ENCODE peak calls at places on chromosome 6, in nine cellular contexts. One of them, this sample, is unnamed.

GRCh38 chr6:167872538-167873210 is 46.0 kb downstream of the AFDN start:
- DNase-seq in IMR-90: peak
- DNase-seq in transverse colon: no peak
- DNase-seq in mammary epithelial cell: no peak
- DNase-seq in effector memory CD4-positive, alpha-beta T cell: no peak
- DNase-seq in heart right ventricle: no peak
- DNase-seq in AG04450: no peak
- DNase-seq in cardiac muscle cell: no peak
- DNase-seq in uterus: no peak
- DNase-seq in this sample: no peak

GRCh38 chr6:79267128-79267527 is 32.6 kb upstream of the HMGN3 start:
- DNase-seq in IMR-90: no peak
- DNase-seq in transverse colon: no peak
- DNase-seq in mammary epithelial cell: no peak
- DNase-seq in effector memory CD4-positive, alpha-beta T cell: no peak
- DNase-seq in heart right ventricle: no peak
- DNase-seq in AG04450: no peak
- DNase-seq in cardiac muscle cell: no peak
- DNase-seq in uterus: no peak
- DNase-seq in this sample: no peak

GRCh38 chr6:116206231-116206903 is 47.5 kb downstream of the TSPYL4 start:
- DNase-seq in IMR-90: no peak
- DNase-seq in transverse colon: no peak
- DNase-seq in mammary epithelial cell: peak
- DNase-seq in effector memory CD4-positive, alpha-beta T cell: no peak
- DNase-seq in heart right ventricle: no peak
- DNase-seq in AG04450: no peak
- DNase-seq in cardiac muscle cell: no peak
- DNase-seq in uterus: no peak
- DNase-seq in this sample: no peak

GRCh38 chr6:119454694-119455093 is 105.1 kb upstream of the MAN1A1 start:
- DNase-seq in IMR-90: no peak
- DNase-seq in transverse colon: no peak
- DNase-seq in mammary epithelial cell: no peak
- DNase-seq in effector memory CD4-positive, alpha-beta T cell: no peak
- DNase-seq in heart right ventricle: no peak
- DNase-seq in AG04450: no peak
- DNase-seq in cardiac muscle cell: no peak
- DNase-seq in uterus: no peak
- DNase-seq in this sample: no peak

GRCh38 chr6:133097208-133097607 is 143.9 kb upstream of the EYA4 start:
- DNase-seq in IMR-90: no peak
- DNase-seq in transverse colon: no peak
- DNase-seq in mammary epithelial cell: peak
- DNase-seq in effector memory CD4-positive, alpha-beta T cell: no peak
- DNase-seq in heart right ventricle: no peak
- DNase-seq in AG04450: no peak
- DNase-seq in cardiac muscle cell: no peak
- DNase-seq in uterus: no peak
- DNase-seq in this sample: no peak

GRCh38 chr6:34132486-34133185 is 13.3 kb downstream of the GRM4 start:
- DNase-seq in IMR-90: peak
- DNase-seq in transverse colon: no peak
- DNase-seq in mammary epithelial cell: peak
- DNase-seq in effector memory CD4-positive, alpha-beta T cell: no peak
- DNase-seq in heart right ventricle: no peak
- DNase-seq in AG04450: no peak
- DNase-seq in cardiac muscle cell: peak
- DNase-seq in uterus: no peak
- DNase-seq in this sample: peak

GRCh38 chr6:16450821-16451220 is 212.4 kb downstream of the GMPR start:
- DNase-seq in IMR-90: peak
- DNase-seq in transverse colon: no peak
- DNase-seq in mammary epithelial cell: no peak
- DNase-seq in effector memory CD4-positive, alpha-beta T cell: no peak
- DNase-seq in heart right ventricle: no peak
- DNase-seq in AG04450: peak
- DNase-seq in cardiac muscle cell: no peak
- DNase-seq in uterus: no peak
- DNase-seq in this sample: no peak

GRCh38 chr6:139882234-139882633 is 507.8 kb upstream of the CITED2 start:
- DNase-seq in IMR-90: peak
- DNase-seq in transverse colon: no peak
- DNase-seq in mammary epithelial cell: no peak
- DNase-seq in effector memory CD4-positive, alpha-beta T cell: no peak
- DNase-seq in heart right ventricle: no peak
- DNase-seq in AG04450: no peak
- DNase-seq in cardiac muscle cell: no peak
- DNase-seq in uterus: no peak
- DNase-seq in this sample: no peak

DNA sequence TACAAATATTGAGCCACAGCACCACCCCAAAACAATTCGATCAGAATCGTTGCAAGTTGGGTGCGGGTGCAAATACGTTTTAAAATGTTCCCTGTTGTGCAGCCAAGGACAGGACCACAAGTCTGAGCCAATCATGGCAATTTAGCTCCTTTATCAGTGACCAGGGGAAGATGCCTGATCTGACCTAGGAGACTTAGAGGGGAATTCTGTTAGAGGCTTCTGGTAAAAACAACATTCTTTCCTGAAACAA is 25.6 kb downstream of the LOC128125822 start:
- DNase-seq in IMR-90: no peak
- DNase-seq in transverse colon: peak
- DNase-seq in mammary epithelial cell: no peak
- DNase-seq in effector memory CD4-positive, alpha-beta T cell: no peak
- DNase-seq in heart right ventricle: no peak
- DNase-seq in AG04450: no peak
- DNase-seq in cardiac muscle cell: no peak
- DNase-seq in uterus: no peak
- DNase-seq in this sample: no peak
- H3K4me3 ChIP-seq in IMR-90: peak
- H3K4me3 ChIP-seq in transverse colon: no peak
- H3K4me3 ChIP-seq in mammary epithelial cell: peak
- H3K4me3 ChIP-seq in effector memory CD4-positive, alpha-beta T cell: peak
- H3K4me3 ChIP-seq in heart right ventricle: peak
- H3K4me3 ChIP-seq in AG04450: peak
- H3K4me3 ChIP-seq in cardiac muscle cell: peak
- H3K4me3 ChIP-seq in uterus: peak
- H3K4me3 ChIP-seq in this sample: peak

GRCh38 chr6:42899871-42900270 is 16.0 kb upstream of the PTCRA start:
- DNase-seq in IMR-90: no peak
- DNase-seq in transverse colon: no peak
- DNase-seq in mammary epithelial cell: no peak
- DNase-seq in effector memory CD4-positive, alpha-beta T cell: no peak
- DNase-seq in heart right ventricle: no peak
- DNase-seq in AG04450: no peak
- DNase-seq in cardiac muscle cell: no peak
- DNase-seq in uterus: no peak
- DNase-seq in this sample: no peak

GRCh38 chr6:42898891-42899361 is 16.9 kb upstream of the PTCRA start:
- DNase-seq in IMR-90: peak
- DNase-seq in transverse colon: peak
- DNase-seq in mammary epithelial cell: peak
- DNase-seq in effector memory CD4-positive, alpha-beta T cell: peak
- DNase-seq in heart right ventricle: no peak
- DNase-seq in AG04450: no peak
- DNase-seq in cardiac muscle cell: peak
- DNase-seq in uterus: peak
- DNase-seq in this sample: peak

GRCh38 chr6:42901538-42901957 is 14.3 kb upstream of the PTCRA start:
- DNase-seq in IMR-90: peak
- DNase-seq in transverse colon: peak
- DNase-seq in mammary epithelial cell: peak
- DNase-seq in effector memory CD4-positive, alpha-beta T cell: peak
- DNase-seq in heart right ventricle: peak
- DNase-seq in AG04450: peak
- DNase-seq in cardiac muscle cell: peak
- DNase-seq in uterus: peak
- DNase-seq in this sample: peak

GRCh38 chr6:42891199-42891722 is 11.8 kb downstream of the RPL7L1 start:
- DNase-seq in IMR-90: no peak
- DNase-seq in transverse colon: no peak
- DNase-seq in mammary epithelial cell: no peak
- DNase-seq in effector memory CD4-positive, alpha-beta T cell: no peak
- DNase-seq in heart right ventricle: no peak
- DNase-seq in AG04450: no peak
- DNase-seq in cardiac muscle cell: no peak
- DNase-seq in uterus: no peak
- DNase-seq in this sample: no peak

DNA sequence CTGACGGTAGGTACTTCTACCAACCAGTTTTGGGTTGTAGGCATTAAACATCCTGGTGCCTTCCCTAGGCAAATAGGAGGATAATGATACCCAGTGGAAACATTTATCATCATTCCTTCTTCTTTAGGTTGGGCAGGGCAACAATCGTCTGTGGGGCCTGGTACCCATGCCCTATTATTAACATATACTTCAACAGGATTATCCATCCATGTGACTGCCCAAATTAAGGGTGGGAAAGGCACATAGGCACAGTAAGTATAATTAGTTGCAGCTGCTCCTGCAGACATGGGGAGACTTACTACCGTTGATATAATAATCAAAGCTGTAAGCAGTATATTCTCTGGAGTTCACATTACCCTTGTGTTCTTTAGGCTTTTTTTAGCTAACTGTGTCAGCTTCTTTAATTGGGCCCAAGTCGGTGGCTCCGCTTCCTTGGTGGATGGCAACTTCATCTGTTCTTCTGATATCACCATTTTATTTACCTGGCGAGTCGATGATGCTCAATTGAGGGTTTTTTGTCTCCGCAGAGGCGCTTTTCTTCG is 16.8 kb downstream of the RPL7L1 start:
- DNase-seq in IMR-90: no peak
- DNase-seq in transverse colon: no peak
- DNase-seq in mammary epithelial cell: no peak
- DNase-seq in effector memory CD4-positive, alpha-beta T cell: no peak
- DNase-seq in heart right ventricle: no peak
- DNase-seq in AG04450: no peak
- DNase-seq in cardiac muscle cell: no peak
- DNase-seq in uterus: no peak
- DNase-seq in this sample: no peak
- H3K27ac ChIP-seq in IMR-90: no peak
- H3K27ac ChIP-seq in transverse colon: no peak
- H3K27ac ChIP-seq in mammary epithelial cell: no peak
- H3K27ac ChIP-seq in effector memory CD4-positive, alpha-beta T cell: no peak
- H3K27ac ChIP-seq in heart right ventricle: no peak
- H3K27ac ChIP-seq in AG04450: no peak
- H3K27ac ChIP-seq in cardiac muscle cell: no peak
- H3K27ac ChIP-seq in uterus: no peak
- H3K27ac ChIP-seq in this sample: no peak

GRCh38 chr6:162543221-162543620 is 184.3 kb downstream of the PRKN start:
- DNase-seq in IMR-90: no peak
- DNase-seq in transverse colon: no peak
- DNase-seq in mammary epithelial cell: no peak
- DNase-seq in effector memory CD4-positive, alpha-beta T cell: no peak
- DNase-seq in heart right ventricle: no peak
- DNase-seq in AG04450: no peak
- DNase-seq in cardiac muscle cell: no peak
- DNase-seq in uterus: no peak
- DNase-seq in this sample: no peak
- H3K4me3 ChIP-seq in IMR-90: no peak
- H3K4me3 ChIP-seq in transverse colon: no peak
- H3K4me3 ChIP-seq in mammary epithelial cell: no peak
- H3K4me3 ChIP-seq in effector memory CD4-positive, alpha-beta T cell: no peak
- H3K4me3 ChIP-seq in heart right ventricle: no peak
- H3K4me3 ChIP-seq in AG04450: no peak
- H3K4me3 ChIP-seq in cardiac muscle cell: no peak
- H3K4me3 ChIP-seq in uterus: no peak
- H3K4me3 ChIP-seq in this sample: no peak

DNA sequence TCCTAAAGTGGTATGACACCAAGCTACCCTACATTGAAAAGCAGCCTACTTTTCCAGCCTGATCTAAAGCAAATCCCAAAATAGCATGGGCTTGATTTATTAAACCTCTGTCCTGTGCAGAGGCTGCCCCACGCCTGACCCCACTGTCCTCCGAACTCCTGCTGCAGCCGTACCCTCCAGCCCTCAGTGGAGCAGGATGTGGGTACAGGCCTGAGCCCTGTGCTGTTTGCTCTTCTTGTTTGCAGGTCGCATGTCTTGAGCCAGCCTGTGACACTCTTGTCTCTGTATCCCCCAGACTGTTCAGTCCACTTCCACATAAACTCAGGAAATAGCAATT is 61.2 kb downstream of the RPP40 start:
- DNase-seq in IMR-90: no peak
- DNase-seq in transverse colon: no peak
- DNase-seq in mammary epithelial cell: no peak
- DNase-seq in effector memory CD4-positive, alpha-beta T cell: no peak
- DNase-seq in heart right ventricle: no peak
- DNase-seq in AG04450: peak
- DNase-seq in cardiac muscle cell: no peak
- DNase-seq in uterus: no peak
- DNase-seq in this sample: no peak
- H3K27ac ChIP-seq in IMR-90: peak
- H3K27ac ChIP-seq in transverse colon: no peak
- H3K27ac ChIP-seq in mammary epithelial cell: no peak
- H3K27ac ChIP-seq in effector memory CD4-positive, alpha-beta T cell: no peak
- H3K27ac ChIP-seq in heart right ventricle: peak
- H3K27ac ChIP-seq in AG04450: peak
- H3K27ac ChIP-seq in cardiac muscle cell: peak
- H3K27ac ChIP-seq in uterus: peak
- H3K27ac ChIP-seq in this sample: no peak

DNA sequence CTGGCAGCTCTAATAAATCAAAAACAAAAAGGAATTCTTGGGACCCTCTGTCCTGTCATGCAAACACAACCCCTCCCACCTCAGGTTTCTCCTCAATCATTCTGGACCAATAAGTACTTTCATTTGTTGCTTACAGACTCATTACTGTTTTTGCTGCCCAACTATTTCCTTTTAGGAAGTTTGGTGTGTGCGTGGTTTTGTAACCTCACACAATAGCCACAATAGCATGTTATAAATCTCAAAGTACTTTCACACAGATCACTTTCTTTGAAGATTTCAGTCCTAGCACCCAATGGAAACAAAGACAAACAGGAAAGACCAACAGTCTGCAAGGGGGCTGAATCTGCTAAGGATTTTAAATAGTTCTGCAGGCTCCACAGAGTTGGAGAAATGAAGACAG is 4.4 kb downstream of the MRPL14 start:
- DNase-seq in IMR-90: no peak
- DNase-seq in transverse colon: no peak
- DNase-seq in mammary epithelial cell: no peak
- DNase-seq in effector memory CD4-positive, alpha-beta T cell: no peak
- DNase-seq in heart right ventricle: no peak
- DNase-seq in AG04450: no peak
- DNase-seq in cardiac muscle cell: no peak
- DNase-seq in uterus: no peak
- DNase-seq in this sample: peak
- H3K4me3 ChIP-seq in IMR-90: no peak
- H3K4me3 ChIP-seq in transverse colon: no peak
- H3K4me3 ChIP-seq in mammary epithelial cell: no peak
- H3K4me3 ChIP-seq in effector memory CD4-positive, alpha-beta T cell: no peak
- H3K4me3 ChIP-seq in heart right ventricle: no peak
- H3K4me3 ChIP-seq in AG04450: no peak
- H3K4me3 ChIP-seq in cardiac muscle cell: no peak
- H3K4me3 ChIP-seq in uterus: no peak
- H3K4me3 ChIP-seq in this sample: no peak

GRCh38 chr6:10722820-10723651 is at the start of gene TMEM14C:
- DNase-seq in IMR-90: peak
- DNase-seq in transverse colon: peak
- DNase-seq in mammary epithelial cell: peak
- DNase-seq in effector memory CD4-positive, alpha-beta T cell: peak
- DNase-seq in heart right ventricle: peak
- DNase-seq in AG04450: peak
- DNase-seq in cardiac muscle cell: peak
- DNase-seq in uterus: peak
- DNase-seq in this sample: peak
- H3K27ac ChIP-seq in IMR-90: peak
- H3K27ac ChIP-seq in transverse colon: peak
- H3K27ac ChIP-seq in mammary epithelial cell: peak
- H3K27ac ChIP-seq in effector memory CD4-positive, alpha-beta T cell: peak
- H3K27ac ChIP-seq in heart right ventricle: peak
- H3K27ac ChIP-seq in AG04450: peak
- H3K27ac ChIP-seq in cardiac muscle cell: peak
- H3K27ac ChIP-seq in uterus: peak
- H3K27ac ChIP-seq in this sample: peak